ENCODE peak calls at places on chromosomes 13 and 19, in ten cellular contexts. One of them, this sample, is unnamed. For H3K4me1, the result is how much of the 10 kb centered on the place peaks cover.

GRCh38 chr13:32403108-32403507 is 24.8 kb downstream of the N4BP2L1 start:
- DNase-seq in neural progenitor cell: no peak
- DNase-seq in psoas muscle: no peak
- DNase-seq in Karpas-422: no peak
- DNase-seq in ovary: no peak
- DNase-seq in IMR-90: no peak
- DNase-seq in right cardiac atrium: no peak
- DNase-seq in CD8-positive, alpha-beta memory T cell: no peak
- DNase-seq in mammary epithelial cell: no peak
- DNase-seq in sigmoid colon: no peak
- DNase-seq in this sample: no peak

GRCh38 chr19:31730270-31730669 is 381.0 kb upstream of the TSHZ3 start:
- DNase-seq in Karpas-422: peak
- DNase-seq in ovary: no peak
- DNase-seq in CD8-positive, alpha-beta memory T cell: no peak
- DNase-seq in IMR-90: no peak
- DNase-seq in right cardiac atrium: no peak
- DNase-seq in neural progenitor cell: no peak
- DNase-seq in psoas muscle: no peak
- DNase-seq in sigmoid colon: no peak
- DNase-seq in mammary epithelial cell: no peak
- DNase-seq in this sample: no peak

GRCh38 chr19:1271528-1272422 is 2.6 kb downstream of the CIRBP start:
- DNase-seq in sigmoid colon: peak
- DNase-seq in IMR-90: no peak
- DNase-seq in neural progenitor cell: no peak
- DNase-seq in CD8-positive, alpha-beta memory T cell: no peak
- DNase-seq in mammary epithelial cell: no peak
- DNase-seq in ovary: no peak
- DNase-seq in psoas muscle: peak
- DNase-seq in right cardiac atrium: no peak
- DNase-seq in Karpas-422: no peak
- DNase-seq in this sample: no peak

GRCh38 chr19:37519890-37520289 is 13.2 kb downstream of the ZNF793 start:
- DNase-seq in mammary epithelial cell: peak
- DNase-seq in neural progenitor cell: no peak
- DNase-seq in sigmoid colon: no peak
- DNase-seq in CD8-positive, alpha-beta memory T cell: no peak
- DNase-seq in ovary: no peak
- DNase-seq in psoas muscle: no peak
- DNase-seq in right cardiac atrium: no peak
- DNase-seq in Karpas-422: no peak
- DNase-seq in IMR-90: peak
- DNase-seq in this sample: no peak

GRCh38 chr19:6061420-6062130 is 48.7 kb downstream of the RFX2 start:
- DNase-seq in mammary epithelial cell: no peak
- DNase-seq in psoas muscle: peak
- DNase-seq in Karpas-422: no peak
- DNase-seq in sigmoid colon: peak
- DNase-seq in ovary: no peak
- DNase-seq in neural progenitor cell: no peak
- DNase-seq in CD8-positive, alpha-beta memory T cell: no peak
- DNase-seq in right cardiac atrium: no peak
- DNase-seq in IMR-90: no peak
- DNase-seq in this sample: no peak

GRCh38 chr13:100269837-100270236 is 180.9 kb downstream of the PCCA start:
- DNase-seq in mammary epithelial cell: peak
- DNase-seq in sigmoid colon: peak
- DNase-seq in ovary: peak
- DNase-seq in CD8-positive, alpha-beta memory T cell: no peak
- DNase-seq in Karpas-422: no peak
- DNase-seq in psoas muscle: peak
- DNase-seq in neural progenitor cell: no peak
- DNase-seq in right cardiac atrium: peak
- DNase-seq in IMR-90: peak
- DNase-seq in this sample: no peak

GRCh38 chr19:47723573-47723923 is 10.3 kb downstream of the EHD2 start:
- DNase-seq in Karpas-422: peak
- DNase-seq in mammary epithelial cell: peak
- DNase-seq in IMR-90: peak
- DNase-seq in neural progenitor cell: no peak
- DNase-seq in CD8-positive, alpha-beta memory T cell: no peak
- DNase-seq in right cardiac atrium: peak
- DNase-seq in sigmoid colon: peak
- DNase-seq in psoas muscle: peak
- DNase-seq in ovary: peak
- DNase-seq in this sample: no peak

GRCh38 chr13:28819748-28820098 is 416 bp upstream of the MTUS2 start:
- DNase-seq in IMR-90: peak
- DNase-seq in mammary epithelial cell: no peak
- DNase-seq in neural progenitor cell: peak
- DNase-seq in CD8-positive, alpha-beta memory T cell: no peak
- DNase-seq in ovary: no peak
- DNase-seq in psoas muscle: no peak
- DNase-seq in right cardiac atrium: peak
- DNase-seq in Karpas-422: peak
- DNase-seq in sigmoid colon: no peak
- DNase-seq in this sample: peak

GRCh38 chr13:31035162-31035951 is 102.9 kb downstream of the TEX26 start:
- DNase-seq in Karpas-422: no peak
- DNase-seq in psoas muscle: no peak
- DNase-seq in IMR-90: peak
- DNase-seq in sigmoid colon: no peak
- DNase-seq in right cardiac atrium: no peak
- DNase-seq in ovary: peak
- DNase-seq in neural progenitor cell: no peak
- DNase-seq in CD8-positive, alpha-beta memory T cell: no peak
- DNase-seq in mammary epithelial cell: no peak
- DNase-seq in this sample: no peak

GRCh38 chr13:37505531-37505930 is 93.0 kb downstream of the POSTN start:
- DNase-seq in sigmoid colon: no peak
- DNase-seq in right cardiac atrium: no peak
- DNase-seq in mammary epithelial cell: no peak
- DNase-seq in Karpas-422: no peak
- DNase-seq in ovary: no peak
- DNase-seq in neural progenitor cell: no peak
- DNase-seq in CD8-positive, alpha-beta memory T cell: no peak
- DNase-seq in psoas muscle: no peak
- DNase-seq in IMR-90: no peak
- DNase-seq in this sample: no peak

GRCh38 chr19:54141356-54141755 is 3.8 kb downstream of the CNOT3 start:
- DNase-seq in sigmoid colon: no peak
- DNase-seq in neural progenitor cell: no peak
- DNase-seq in mammary epithelial cell: no peak
- DNase-seq in ovary: no peak
- DNase-seq in IMR-90: peak
- DNase-seq in right cardiac atrium: no peak
- DNase-seq in psoas muscle: no peak
- DNase-seq in CD8-positive, alpha-beta memory T cell: no peak
- DNase-seq in Karpas-422: no peak
- DNase-seq in this sample: no peak

GRCh38 chr19:10292206-10292788 is 2.5 kb downstream of the ICAM5 start:
- DNase-seq in neural progenitor cell: peak
- DNase-seq in IMR-90: peak
- DNase-seq in Karpas-422: peak
- DNase-seq in psoas muscle: peak
- DNase-seq in ovary: peak
- DNase-seq in sigmoid colon: peak
- DNase-seq in CD8-positive, alpha-beta memory T cell: peak
- DNase-seq in right cardiac atrium: peak
- DNase-seq in mammary epithelial cell: peak
- DNase-seq in this sample: peak

GRCh38 chr19:10835089-10835753 is 791 bp downstream of the TMED1 start:
- DNase-seq in IMR-90: no peak
- DNase-seq in CD8-positive, alpha-beta memory T cell: no peak
- DNase-seq in right cardiac atrium: no peak
- DNase-seq in Karpas-422: no peak
- DNase-seq in psoas muscle: peak
- DNase-seq in sigmoid colon: peak
- DNase-seq in ovary: no peak
- DNase-seq in neural progenitor cell: no peak
- DNase-seq in mammary epithelial cell: peak
- DNase-seq in this sample: peak

GRCh38 chr19:10699650-10700335 is 1.4 kb upstream of the QTRT1 start:
- DNase-seq in CD8-positive, alpha-beta memory T cell: peak
- DNase-seq in sigmoid colon: no peak
- DNase-seq in mammary epithelial cell: peak
- DNase-seq in neural progenitor cell: peak
- DNase-seq in ovary: no peak
- DNase-seq in right cardiac atrium: no peak
- DNase-seq in psoas muscle: no peak
- DNase-seq in Karpas-422: peak
- DNase-seq in IMR-90: peak
- DNase-seq in this sample: peak

GRCh38 chr19:47681388-47681787 is 31.8 kb upstream of the EHD2 start:
- DNase-seq in IMR-90: no peak
- DNase-seq in Karpas-422: no peak
- DNase-seq in sigmoid colon: no peak
- DNase-seq in CD8-positive, alpha-beta memory T cell: no peak
- DNase-seq in psoas muscle: no peak
- DNase-seq in mammary epithelial cell: no peak
- DNase-seq in neural progenitor cell: no peak
- DNase-seq in right cardiac atrium: no peak
- DNase-seq in ovary: no peak
- DNase-seq in this sample: no peak

GRCh38 chr19:36482876-36483275 is 6.5 kb downstream of the ZNF566 start:
- DNase-seq in mammary epithelial cell: peak
- DNase-seq in CD8-positive, alpha-beta memory T cell: no peak
- DNase-seq in Karpas-422: no peak
- DNase-seq in sigmoid colon: no peak
- DNase-seq in ovary: no peak
- DNase-seq in psoas muscle: no peak
- DNase-seq in right cardiac atrium: no peak
- DNase-seq in IMR-90: no peak
- DNase-seq in neural progenitor cell: no peak
- DNase-seq in this sample: no peak

GRCh38 chr19:7533281-7533819 is 2.2 kb upstream of the PNPLA6 start:
- DNase-seq in psoas muscle: peak
- DNase-seq in ovary: peak
- DNase-seq in CD8-positive, alpha-beta memory T cell: no peak
- DNase-seq in neural progenitor cell: peak
- DNase-seq in Karpas-422: no peak
- DNase-seq in mammary epithelial cell: no peak
- DNase-seq in IMR-90: peak
- DNase-seq in right cardiac atrium: peak
- DNase-seq in sigmoid colon: peak
- DNase-seq in this sample: no peak

GRCh38 chr19:3976495-3977241 is 5.8 kb upstream of the DAPK3 start:
- DNase-seq in psoas muscle: peak
- DNase-seq in sigmoid colon: peak
- DNase-seq in ovary: peak
- DNase-seq in mammary epithelial cell: no peak
- DNase-seq in Karpas-422: no peak
- DNase-seq in IMR-90: no peak
- DNase-seq in right cardiac atrium: peak
- DNase-seq in neural progenitor cell: no peak
- DNase-seq in CD8-positive, alpha-beta memory T cell: no peak
- DNase-seq in this sample: no peak
- H3K27ac ChIP-seq in psoas muscle: peak
- H3K27ac ChIP-seq in sigmoid colon: no peak
- H3K27ac ChIP-seq in ovary: no peak
- H3K27ac ChIP-seq in mammary epithelial cell: no peak
- H3K27ac ChIP-seq in Karpas-422: no peak
- H3K27ac ChIP-seq in IMR-90: no peak
- H3K27ac ChIP-seq in right cardiac atrium: no peak
- H3K27ac ChIP-seq in neural progenitor cell: no peak
- H3K27ac ChIP-seq in CD8-positive, alpha-beta memory T cell: no peak
- H3K27ac ChIP-seq in this sample: no peak

GRCh38 chr13:41291246-41291645 is 19.8 kb upstream of the NAA16 start:
- DNase-seq in Karpas-422: no peak
- DNase-seq in IMR-90: no peak
- DNase-seq in sigmoid colon: no peak
- DNase-seq in right cardiac atrium: no peak
- DNase-seq in mammary epithelial cell: no peak
- DNase-seq in neural progenitor cell: no peak
- DNase-seq in psoas muscle: no peak
- DNase-seq in CD8-positive, alpha-beta memory T cell: no peak
- DNase-seq in ovary: no peak
- DNase-seq in this sample: no peak
- H3K4me1 ChIP-seq in Karpas-422: under half
- H3K4me1 ChIP-seq in IMR-90: under half
- H3K4me1 ChIP-seq in sigmoid colon: under half
- H3K4me1 ChIP-seq in right cardiac atrium: under half
- H3K4me1 ChIP-seq in mammary epithelial cell: under half
- H3K4me1 ChIP-seq in neural progenitor cell: under half
- H3K4me1 ChIP-seq in psoas muscle: under half
- H3K4me1 ChIP-seq in CD8-positive, alpha-beta memory T cell: under half
- H3K4me1 ChIP-seq in ovary: under half
- H3K4me1 ChIP-seq in this sample: under half

GRCh38 chr19:40294560-40294959 is 9.4 kb upstream of the AKT2 start:
- DNase-seq in mammary epithelial cell: no peak
- DNase-seq in right cardiac atrium: no peak
- DNase-seq in CD8-positive, alpha-beta memory T cell: no peak
- DNase-seq in IMR-90: no peak
- DNase-seq in Karpas-422: no peak
- DNase-seq in sigmoid colon: no peak
- DNase-seq in neural progenitor cell: no peak
- DNase-seq in ovary: no peak
- DNase-seq in psoas muscle: no peak
- DNase-seq in this sample: no peak
- H3K27ac ChIP-seq in mammary epithelial cell: no peak
- H3K27ac ChIP-seq in right cardiac atrium: no peak
- H3K27ac ChIP-seq in CD8-positive, alpha-beta memory T cell: no peak
- H3K27ac ChIP-seq in IMR-90: no peak
- H3K27ac ChIP-seq in Karpas-422: no peak
- H3K27ac ChIP-seq in sigmoid colon: no peak
- H3K27ac ChIP-seq in neural progenitor cell: no peak
- H3K27ac ChIP-seq in ovary: no peak
- H3K27ac ChIP-seq in psoas muscle: no peak
- H3K27ac ChIP-seq in this sample: no peak

GRCh38 chr13:103703246-103703645 is 637.0 kb upstream of the SLC10A2 start:
- DNase-seq in mammary epithelial cell: no peak
- DNase-seq in IMR-90: no peak
- DNase-seq in psoas muscle: no peak
- DNase-seq in CD8-positive, alpha-beta memory T cell: no peak
- DNase-seq in right cardiac atrium: no peak
- DNase-seq in neural progenitor cell: no peak
- DNase-seq in sigmoid colon: no peak
- DNase-seq in Karpas-422: no peak
- DNase-seq in ovary: no peak
- DNase-seq in this sample: no peak
- H3K4me1 ChIP-seq in mammary epithelial cell: under half
- H3K4me1 ChIP-seq in IMR-90: under half
- H3K4me1 ChIP-seq in psoas muscle: under half
- H3K4me1 ChIP-seq in CD8-positive, alpha-beta memory T cell: under half
- H3K4me1 ChIP-seq in right cardiac atrium: under half
- H3K4me1 ChIP-seq in neural progenitor cell: under half
- H3K4me1 ChIP-seq in sigmoid colon: under half
- H3K4me1 ChIP-seq in Karpas-422: under half
- H3K4me1 ChIP-seq in ovary: under half
- H3K4me1 ChIP-seq in this sample: under half

GRCh38 chr19:2274937-2275535 is 6.9 kb downstream of the PEAK3 start:
- DNase-seq in mammary epithelial cell: peak
- DNase-seq in right cardiac atrium: peak
- DNase-seq in IMR-90: peak
- DNase-seq in ovary: peak
- DNase-seq in sigmoid colon: peak
- DNase-seq in psoas muscle: peak
- DNase-seq in CD8-positive, alpha-beta memory T cell: peak
- DNase-seq in Karpas-422: peak
- DNase-seq in neural progenitor cell: peak
- DNase-seq in this sample: peak
- H3K27ac ChIP-seq in mammary epithelial cell: no peak
- H3K27ac ChIP-seq in right cardiac atrium: peak
- H3K27ac ChIP-seq in IMR-90: no peak
- H3K27ac ChIP-seq in ovary: peak
- H3K27ac ChIP-seq in sigmoid colon: no peak
- H3K27ac ChIP-seq in psoas muscle: peak
- H3K27ac ChIP-seq in CD8-positive, alpha-beta memory T cell: no peak
- H3K27ac ChIP-seq in Karpas-422: no peak
- H3K27ac ChIP-seq in neural progenitor cell: no peak
- H3K27ac ChIP-seq in this sample: peak

GRCh38 chr13:21016487-21016886 is 44.9 kb downstream of the LATS2 start:
- DNase-seq in Karpas-422: no peak
- DNase-seq in psoas muscle: no peak
- DNase-seq in right cardiac atrium: no peak
- DNase-seq in IMR-90: no peak
- DNase-seq in ovary: no peak
- DNase-seq in mammary epithelial cell: no peak
- DNase-seq in CD8-positive, alpha-beta memory T cell: no peak
- DNase-seq in sigmoid colon: no peak
- DNase-seq in neural progenitor cell: no peak
- DNase-seq in this sample: no peak
- H3K4me1 ChIP-seq in Karpas-422: under half
- H3K4me1 ChIP-seq in psoas muscle: half or more
- H3K4me1 ChIP-seq in right cardiac atrium: under half
- H3K4me1 ChIP-seq in IMR-90: under half
- H3K4me1 ChIP-seq in ovary: under half
- H3K4me1 ChIP-seq in mammary epithelial cell: under half
- H3K4me1 ChIP-seq in CD8-positive, alpha-beta memory T cell: under half
- H3K4me1 ChIP-seq in sigmoid colon: half or more
- H3K4me1 ChIP-seq in neural progenitor cell: under half
- H3K4me1 ChIP-seq in this sample: under half